ENCODE peak calls at places on chromosomes 5 and 9, in nine cellular contexts. One of them, this sample, is unnamed.
A peak's percentile ranks its signal among the peaks of the same experiment; 100 is the strongest.

GRCh38 chr5:137137013-137137632 is 362.0 kb downstream of the SPOCK1 start:
- DNase-seq in activated T-cell treated with anti-CD3 and anti-CD28 coated beads, Interleukin-2, amount 50 U/mL, for 72 hours: no peak
- DNase-seq in activated CD4-positive, alpha-beta T cell treated with anti-CD3 and anti-CD28 coated beads, Interleukin-2, amount 10 ng/mL, durations not matched to agents 7 days and 5 days: no peak
- DNase-seq in stomach: no peak
- DNase-seq in osteocyte: no peak
- DNase-seq in Karpas-422: no peak
- DNase-seq in endothelial cell: no peak
- DNase-seq in WTC11: no peak
- DNase-seq in KBM-7: no peak
- DNase-seq in this sample: no peak

GRCh38 chr5:148776780-148777179 is 49.6 kb upstream of the ADRB2 start:
- DNase-seq in stomach: peak; percentile 35
- DNase-seq in osteocyte: no peak
- DNase-seq in endothelial cell: no peak
- DNase-seq in KBM-7: no peak
- DNase-seq in activated T-cell treated with anti-CD3 and anti-CD28 coated beads, Interleukin-2, amount 50 U/mL, for 72 hours: peak; percentile 38
- DNase-seq in activated CD4-positive, alpha-beta T cell treated with anti-CD3 and anti-CD28 coated beads, Interleukin-2, amount 10 ng/mL, durations not matched to agents 7 days and 5 days: no peak
- DNase-seq in WTC11: no peak
- DNase-seq in Karpas-422: no peak
- DNase-seq in this sample: no peak

GRCh38 chr5:56638061-56638621 is 177.2 kb upstream of the MAP3K1 start:
- DNase-seq in activated CD4-positive, alpha-beta T cell treated with anti-CD3 and anti-CD28 coated beads, Interleukin-2, amount 10 ng/mL, durations not matched to agents 7 days and 5 days: no peak
- DNase-seq in KBM-7: no peak
- DNase-seq in stomach: peak; percentile 73
- DNase-seq in Karpas-422: no peak
- DNase-seq in osteocyte: no peak
- DNase-seq in endothelial cell: no peak
- DNase-seq in activated T-cell treated with anti-CD3 and anti-CD28 coated beads, Interleukin-2, amount 50 U/mL, for 72 hours: no peak
- DNase-seq in WTC11: no peak
- DNase-seq in this sample: no peak

GRCh38 chr5:170443624-170444023 is 54.5 kb upstream of the KCNMB1 start:
- DNase-seq in WTC11: no peak
- DNase-seq in activated T-cell treated with anti-CD3 and anti-CD28 coated beads, Interleukin-2, amount 50 U/mL, for 72 hours: no peak
- DNase-seq in stomach: no peak
- DNase-seq in osteocyte: peak; percentile 57
- DNase-seq in KBM-7: no peak
- DNase-seq in Karpas-422: no peak
- DNase-seq in endothelial cell: no peak
- DNase-seq in activated CD4-positive, alpha-beta T cell treated with anti-CD3 and anti-CD28 coated beads, Interleukin-2, amount 10 ng/mL, durations not matched to agents 7 days and 5 days: no peak
- DNase-seq in this sample: no peak

GRCh38 chr5:180815241-180816031 is 12.8 kb upstream of the MGAT1 start:
- DNase-seq in activated T-cell treated with anti-CD3 and anti-CD28 coated beads, Interleukin-2, amount 50 U/mL, for 72 hours: no peak
- DNase-seq in endothelial cell: no peak
- DNase-seq in stomach: no peak
- DNase-seq in osteocyte: no peak
- DNase-seq in WTC11: no peak
- DNase-seq in Karpas-422: no peak
- DNase-seq in activated CD4-positive, alpha-beta T cell treated with anti-CD3 and anti-CD28 coated beads, Interleukin-2, amount 10 ng/mL, durations not matched to agents 7 days and 5 days: no peak
- DNase-seq in KBM-7: peak; percentile 58
- DNase-seq in this sample: no peak

GRCh38 chr5:128613757-128614156 is 75.7 kb upstream of the FBN2 start:
- DNase-seq in endothelial cell: no peak
- DNase-seq in stomach: no peak
- DNase-seq in WTC11: no peak
- DNase-seq in Karpas-422: no peak
- DNase-seq in KBM-7: no peak
- DNase-seq in osteocyte: no peak
- DNase-seq in activated T-cell treated with anti-CD3 and anti-CD28 coated beads, Interleukin-2, amount 50 U/mL, for 72 hours: no peak
- DNase-seq in activated CD4-positive, alpha-beta T cell treated with anti-CD3 and anti-CD28 coated beads, Interleukin-2, amount 10 ng/mL, durations not matched to agents 7 days and 5 days: no peak
- DNase-seq in this sample: no peak

GRCh38 chr5:6490693-6491092 is 42.0 kb downstream of the UBE2QL1 start:
- DNase-seq in stomach: peak; percentile 11
- DNase-seq in osteocyte: no peak
- DNase-seq in endothelial cell: no peak
- DNase-seq in KBM-7: no peak
- DNase-seq in activated T-cell treated with anti-CD3 and anti-CD28 coated beads, Interleukin-2, amount 50 U/mL, for 72 hours: no peak
- DNase-seq in activated CD4-positive, alpha-beta T cell treated with anti-CD3 and anti-CD28 coated beads, Interleukin-2, amount 10 ng/mL, durations not matched to agents 7 days and 5 days: no peak
- DNase-seq in WTC11: no peak
- DNase-seq in Karpas-422: no peak
- DNase-seq in this sample: no peak

GRCh38 chr9:74172874-74173273 is 324.3 kb upstream of the RORB start:
- DNase-seq in Karpas-422: no peak
- DNase-seq in KBM-7: peak; percentile 59
- DNase-seq in osteocyte: no peak
- DNase-seq in stomach: no peak
- DNase-seq in activated T-cell treated with anti-CD3 and anti-CD28 coated beads, Interleukin-2, amount 50 U/mL, for 72 hours: no peak
- DNase-seq in activated CD4-positive, alpha-beta T cell treated with anti-CD3 and anti-CD28 coated beads, Interleukin-2, amount 10 ng/mL, durations not matched to agents 7 days and 5 days: no peak
- DNase-seq in endothelial cell: no peak
- DNase-seq in WTC11: no peak
- DNase-seq in this sample: no peak

GRCh38 chr5:151075698-151076331 is 5.0 kb downstream of the TNIP1 start:
- DNase-seq in stomach: peak; percentile 73
- DNase-seq in activated T-cell treated with anti-CD3 and anti-CD28 coated beads, Interleukin-2, amount 50 U/mL, for 72 hours: peak; percentile 53
- DNase-seq in activated CD4-positive, alpha-beta T cell treated with anti-CD3 and anti-CD28 coated beads, Interleukin-2, amount 10 ng/mL, durations not matched to agents 7 days and 5 days: no peak
- DNase-seq in WTC11: no peak
- DNase-seq in Karpas-422: no peak
- DNase-seq in KBM-7: no peak
- DNase-seq in osteocyte: no peak
- DNase-seq in endothelial cell: no peak
- DNase-seq in this sample: no peak

GRCh38 chr5:54722846-54723433 is 205.4 kb downstream of the SNX18 start:
- DNase-seq in activated T-cell treated with anti-CD3 and anti-CD28 coated beads, Interleukin-2, amount 50 U/mL, for 72 hours: no peak
- DNase-seq in KBM-7: no peak
- DNase-seq in WTC11: no peak
- DNase-seq in Karpas-422: no peak
- DNase-seq in endothelial cell: no peak
- DNase-seq in osteocyte: no peak
- DNase-seq in activated CD4-positive, alpha-beta T cell treated with anti-CD3 and anti-CD28 coated beads, Interleukin-2, amount 10 ng/mL, durations not matched to agents 7 days and 5 days: no peak
- DNase-seq in stomach: no peak
- DNase-seq in this sample: no peak

GRCh38 chr5:68337235-68337634 is 121.7 kb downstream of the PIK3R1 start:
- DNase-seq in stomach: no peak
- DNase-seq in activated T-cell treated with anti-CD3 and anti-CD28 coated beads, Interleukin-2, amount 50 U/mL, for 72 hours: no peak
- DNase-seq in Karpas-422: no peak
- DNase-seq in osteocyte: no peak
- DNase-seq in activated CD4-positive, alpha-beta T cell treated with anti-CD3 and anti-CD28 coated beads, Interleukin-2, amount 10 ng/mL, durations not matched to agents 7 days and 5 days: no peak
- DNase-seq in KBM-7: no peak
- DNase-seq in endothelial cell: no peak
- DNase-seq in WTC11: no peak
- DNase-seq in this sample: no peak

GRCh38 chr5:7904170-7904569 is 35.2 kb downstream of the MTRR start:
- DNase-seq in Karpas-422: no peak
- DNase-seq in endothelial cell: no peak
- DNase-seq in WTC11: no peak
- DNase-seq in osteocyte: no peak
- DNase-seq in stomach: no peak
- DNase-seq in KBM-7: no peak
- DNase-seq in activated CD4-positive, alpha-beta T cell treated with anti-CD3 and anti-CD28 coated beads, Interleukin-2, amount 10 ng/mL, durations not matched to agents 7 days and 5 days: no peak
- DNase-seq in activated T-cell treated with anti-CD3 and anti-CD28 coated beads, Interleukin-2, amount 50 U/mL, for 72 hours: no peak
- DNase-seq in this sample: no peak

GRCh38 chr5:107783551-107783950 is 112.8 kb upstream of the EFNA5 start:
- DNase-seq in stomach: no peak
- DNase-seq in Karpas-422: no peak
- DNase-seq in activated CD4-positive, alpha-beta T cell treated with anti-CD3 and anti-CD28 coated beads, Interleukin-2, amount 10 ng/mL, durations not matched to agents 7 days and 5 days: no peak
- DNase-seq in endothelial cell: no peak
- DNase-seq in WTC11: no peak
- DNase-seq in KBM-7: no peak
- DNase-seq in osteocyte: no peak
- DNase-seq in activated T-cell treated with anti-CD3 and anti-CD28 coated beads, Interleukin-2, amount 50 U/mL, for 72 hours: no peak
- DNase-seq in this sample: no peak

GRCh38 chr9:16721972-16722371 is 148.5 kb downstream of the BNC2 start:
- DNase-seq in activated CD4-positive, alpha-beta T cell treated with anti-CD3 and anti-CD28 coated beads, Interleukin-2, amount 10 ng/mL, durations not matched to agents 7 days and 5 days: no peak
- DNase-seq in KBM-7: no peak
- DNase-seq in activated T-cell treated with anti-CD3 and anti-CD28 coated beads, Interleukin-2, amount 50 U/mL, for 72 hours: no peak
- DNase-seq in stomach: no peak
- DNase-seq in Karpas-422: no peak
- DNase-seq in osteocyte: no peak
- DNase-seq in endothelial cell: no peak
- DNase-seq in WTC11: no peak
- DNase-seq in this sample: no peak

GRCh38 chr5:155871623-155872022 is 455.3 kb upstream of the SGCD start:
- DNase-seq in activated CD4-positive, alpha-beta T cell treated with anti-CD3 and anti-CD28 coated beads, Interleukin-2, amount 10 ng/mL, durations not matched to agents 7 days and 5 days: no peak
- DNase-seq in osteocyte: no peak
- DNase-seq in stomach: no peak
- DNase-seq in KBM-7: no peak
- DNase-seq in endothelial cell: no peak
- DNase-seq in activated T-cell treated with anti-CD3 and anti-CD28 coated beads, Interleukin-2, amount 50 U/mL, for 72 hours: no peak
- DNase-seq in WTC11: no peak
- DNase-seq in Karpas-422: no peak
- DNase-seq in this sample: no peak

GRCh38 chr9:83906144-83906543 is 15.1 kb downstream of the KIF27 start:
- DNase-seq in WTC11: no peak
- DNase-seq in endothelial cell: no peak
- DNase-seq in activated CD4-positive, alpha-beta T cell treated with anti-CD3 and anti-CD28 coated beads, Interleukin-2, amount 10 ng/mL, durations not matched to agents 7 days and 5 days: no peak
- DNase-seq in KBM-7: no peak
- DNase-seq in activated T-cell treated with anti-CD3 and anti-CD28 coated beads, Interleukin-2, amount 50 U/mL, for 72 hours: no peak
- DNase-seq in Karpas-422: no peak
- DNase-seq in stomach: no peak
- DNase-seq in osteocyte: no peak
- DNase-seq in this sample: no peak

GRCh38 chr5:157718529-157718928 is 12.7 kb upstream of the THG1L start:
- DNase-seq in activated CD4-positive, alpha-beta T cell treated with anti-CD3 and anti-CD28 coated beads, Interleukin-2, amount 10 ng/mL, durations not matched to agents 7 days and 5 days: peak; percentile 46
- DNase-seq in osteocyte: no peak
- DNase-seq in activated T-cell treated with anti-CD3 and anti-CD28 coated beads, Interleukin-2, amount 50 U/mL, for 72 hours: no peak
- DNase-seq in WTC11: no peak
- DNase-seq in endothelial cell: peak; percentile 7
- DNase-seq in KBM-7: peak; percentile 66
- DNase-seq in stomach: no peak
- DNase-seq in Karpas-422: peak; percentile 65
- DNase-seq in this sample: peak; percentile 45

GRCh38 chr5:16489322-16489791 is 23.8 kb upstream of the ZNF622 start:
- DNase-seq in WTC11: no peak
- DNase-seq in osteocyte: no peak
- DNase-seq in activated CD4-positive, alpha-beta T cell treated with anti-CD3 and anti-CD28 coated beads, Interleukin-2, amount 10 ng/mL, durations not matched to agents 7 days and 5 days: no peak
- DNase-seq in KBM-7: peak; percentile 24
- DNase-seq in endothelial cell: no peak
- DNase-seq in stomach: no peak
- DNase-seq in activated T-cell treated with anti-CD3 and anti-CD28 coated beads, Interleukin-2, amount 50 U/mL, for 72 hours: no peak
- DNase-seq in Karpas-422: peak; percentile 76
- DNase-seq in this sample: no peak

GRCh38 chr5:145975361-145976066 is 39.1 kb downstream of the SH3RF2 start:
- DNase-seq in endothelial cell: no peak
- DNase-seq in activated CD4-positive, alpha-beta T cell treated with anti-CD3 and anti-CD28 coated beads, Interleukin-2, amount 10 ng/mL, durations not matched to agents 7 days and 5 days: no peak
- DNase-seq in KBM-7: no peak
- DNase-seq in Karpas-422: no peak
- DNase-seq in stomach: peak; percentile 37
- DNase-seq in osteocyte: no peak
- DNase-seq in activated T-cell treated with anti-CD3 and anti-CD28 coated beads, Interleukin-2, amount 50 U/mL, for 72 hours: peak; percentile 1
- DNase-seq in WTC11: no peak
- DNase-seq in this sample: no peak

GRCh38 chr5:150249744-150250143 is 39.8 kb downstream of the CAMK2A start:
- DNase-seq in activated CD4-positive, alpha-beta T cell treated with anti-CD3 and anti-CD28 coated beads, Interleukin-2, amount 10 ng/mL, durations not matched to agents 7 days and 5 days: no peak
- DNase-seq in WTC11: no peak
- DNase-seq in activated T-cell treated with anti-CD3 and anti-CD28 coated beads, Interleukin-2, amount 50 U/mL, for 72 hours: no peak
- DNase-seq in stomach: no peak
- DNase-seq in endothelial cell: no peak
- DNase-seq in KBM-7: no peak
- DNase-seq in osteocyte: no peak
- DNase-seq in Karpas-422: no peak
- DNase-seq in this sample: no peak

GRCh38 chr5:76715734-76716455 is at the start of gene F2R:
- DNase-seq in Karpas-422: no peak
- DNase-seq in activated T-cell treated with anti-CD3 and anti-CD28 coated beads, Interleukin-2, amount 50 U/mL, for 72 hours: peak; percentile 54
- DNase-seq in endothelial cell: peak; percentile 78
- DNase-seq in WTC11: peak; percentile 77
- DNase-seq in stomach: peak; percentile 38
- DNase-seq in activated CD4-positive, alpha-beta T cell treated with anti-CD3 and anti-CD28 coated beads, Interleukin-2, amount 10 ng/mL, durations not matched to agents 7 days and 5 days: peak; percentile 54
- DNase-seq in osteocyte: peak; percentile 87
- DNase-seq in KBM-7: peak; percentile 67
- DNase-seq in this sample: peak; percentile 58

GRCh38 chr5:82707741-82708140 is 369.5 kb downstream of the TMEM167A start:
- DNase-seq in stomach: no peak
- DNase-seq in WTC11: no peak
- DNase-seq in activated T-cell treated with anti-CD3 and anti-CD28 coated beads, Interleukin-2, amount 50 U/mL, for 72 hours: no peak
- DNase-seq in endothelial cell: no peak
- DNase-seq in KBM-7: no peak
- DNase-seq in Karpas-422: no peak
- DNase-seq in activated CD4-positive, alpha-beta T cell treated with anti-CD3 and anti-CD28 coated beads, Interleukin-2, amount 10 ng/mL, durations not matched to agents 7 days and 5 days: no peak
- DNase-seq in osteocyte: no peak
- DNase-seq in this sample: no peak

GRCh38 chr9:124665391-124666058 is 105.6 kb downstream of the NR6A1 start:
- DNase-seq in Karpas-422: no peak
- DNase-seq in stomach: no peak
- DNase-seq in WTC11: no peak
- DNase-seq in activated T-cell treated with anti-CD3 and anti-CD28 coated beads, Interleukin-2, amount 50 U/mL, for 72 hours: no peak
- DNase-seq in endothelial cell: no peak
- DNase-seq in activated CD4-positive, alpha-beta T cell treated with anti-CD3 and anti-CD28 coated beads, Interleukin-2, amount 10 ng/mL, durations not matched to agents 7 days and 5 days: no peak
- DNase-seq in osteocyte: no peak
- DNase-seq in KBM-7: no peak
- DNase-seq in this sample: no peak

GRCh38 chr5:174159327-174160247 is 114.1 kb downstream of the NSG2 start:
- DNase-seq in stomach: no peak
- DNase-seq in Karpas-422: no peak
- DNase-seq in activated T-cell treated with anti-CD3 and anti-CD28 coated beads, Interleukin-2, amount 50 U/mL, for 72 hours: no peak
- DNase-seq in osteocyte: no peak
- DNase-seq in WTC11: no peak
- DNase-seq in endothelial cell: no peak
- DNase-seq in activated CD4-positive, alpha-beta T cell treated with anti-CD3 and anti-CD28 coated beads, Interleukin-2, amount 10 ng/mL, durations not matched to agents 7 days and 5 days: no peak
- DNase-seq in KBM-7: no peak
- DNase-seq in this sample: no peak

GRCh38 chr5:54533541-54534179 is 16.1 kb downstream of the SNX18 start:
- DNase-seq in endothelial cell: no peak
- DNase-seq in activated T-cell treated with anti-CD3 and anti-CD28 coated beads, Interleukin-2, amount 50 U/mL, for 72 hours: no peak
- DNase-seq in KBM-7: no peak
- DNase-seq in activated CD4-positive, alpha-beta T cell treated with anti-CD3 and anti-CD28 coated beads, Interleukin-2, amount 10 ng/mL, durations not matched to agents 7 days and 5 days: no peak
- DNase-seq in Karpas-422: no peak
- DNase-seq in stomach: peak; percentile 55
- DNase-seq in WTC11: no peak
- DNase-seq in osteocyte: no peak
- DNase-seq in this sample: no peak

GRCh38 chr5:162243651-162244050 is 176.1 kb downstream of the GABRG2 start:
- DNase-seq in KBM-7: no peak
- DNase-seq in stomach: no peak
- DNase-seq in WTC11: no peak
- DNase-seq in Karpas-422: no peak
- DNase-seq in osteocyte: no peak
- DNase-seq in activated CD4-positive, alpha-beta T cell treated with anti-CD3 and anti-CD28 coated beads, Interleukin-2, amount 10 ng/mL, durations not matched to agents 7 days and 5 days: no peak
- DNase-seq in activated T-cell treated with anti-CD3 and anti-CD28 coated beads, Interleukin-2, amount 50 U/mL, for 72 hours: no peak
- DNase-seq in endothelial cell: no peak
- DNase-seq in this sample: no peak

GRCh38 chr5:96795626-96796025 is 12.1 kb downstream of the ERAP1 start:
- DNase-seq in stomach: no peak
- DNase-seq in WTC11: no peak
- DNase-seq in KBM-7: no peak
- DNase-seq in activated CD4-positive, alpha-beta T cell treated with anti-CD3 and anti-CD28 coated beads, Interleukin-2, amount 10 ng/mL, durations not matched to agents 7 days and 5 days: no peak
- DNase-seq in endothelial cell: no peak
- DNase-seq in Karpas-422: no peak
- DNase-seq in activated T-cell treated with anti-CD3 and anti-CD28 coated beads, Interleukin-2, amount 50 U/mL, for 72 hours: no peak
- DNase-seq in osteocyte: no peak
- DNase-seq in this sample: no peak

GRCh38 chr9:130453487-130453886 is 8.7 kb downstream of the ASS1 start:
- DNase-seq in osteocyte: no peak
- DNase-seq in WTC11: no peak
- DNase-seq in activated T-cell treated with anti-CD3 and anti-CD28 coated beads, Interleukin-2, amount 50 U/mL, for 72 hours: no peak
- DNase-seq in Karpas-422: no peak
- DNase-seq in KBM-7: no peak
- DNase-seq in stomach: peak; percentile 89
- DNase-seq in endothelial cell: no peak
- DNase-seq in activated CD4-positive, alpha-beta T cell treated with anti-CD3 and anti-CD28 coated beads, Interleukin-2, amount 10 ng/mL, durations not matched to agents 7 days and 5 days: no peak
- DNase-seq in this sample: no peak

GRCh38 chr9:131227112-131228058 is 48.9 kb downstream of the FAM78A start:
- DNase-seq in WTC11: no peak
- DNase-seq in osteocyte: no peak
- DNase-seq in activated CD4-positive, alpha-beta T cell treated with anti-CD3 and anti-CD28 coated beads, Interleukin-2, amount 10 ng/mL, durations not matched to agents 7 days and 5 days: no peak
- DNase-seq in Karpas-422: no peak
- DNase-seq in activated T-cell treated with anti-CD3 and anti-CD28 coated beads, Interleukin-2, amount 50 U/mL, for 72 hours: no peak
- DNase-seq in stomach: peak; percentile 44
- DNase-seq in KBM-7: no peak
- DNase-seq in endothelial cell: no peak
- DNase-seq in this sample: no peak

GRCh38 chr5:51471642-51472041 is 88.4 kb downstream of the ISL1 start:
- DNase-seq in activated CD4-positive, alpha-beta T cell treated with anti-CD3 and anti-CD28 coated beads, Interleukin-2, amount 10 ng/mL, durations not matched to agents 7 days and 5 days: no peak
- DNase-seq in stomach: no peak
- DNase-seq in osteocyte: no peak
- DNase-seq in Karpas-422: no peak
- DNase-seq in KBM-7: no peak
- DNase-seq in endothelial cell: no peak
- DNase-seq in WTC11: no peak
- DNase-seq in activated T-cell treated with anti-CD3 and anti-CD28 coated beads, Interleukin-2, amount 50 U/mL, for 72 hours: no peak
- DNase-seq in this sample: no peak

GRCh38 chr9:21933865-21934264 is 60.3 kb downstream of the CDKN2A start:
- DNase-seq in activated T-cell treated with anti-CD3 and anti-CD28 coated beads, Interleukin-2, amount 50 U/mL, for 72 hours: no peak
- DNase-seq in osteocyte: no peak
- DNase-seq in endothelial cell: no peak
- DNase-seq in KBM-7: peak; percentile 65
- DNase-seq in stomach: no peak
- DNase-seq in activated CD4-positive, alpha-beta T cell treated with anti-CD3 and anti-CD28 coated beads, Interleukin-2, amount 10 ng/mL, durations not matched to agents 7 days and 5 days: no peak
- DNase-seq in WTC11: no peak
- DNase-seq in Karpas-422: peak; percentile 47
- DNase-seq in this sample: no peak